ENCODE peak calls at places on chromosomes 2 and 18, in nine cellular contexts. I is occipital lobe; J is body of pancreas; C is CD8-positive, alpha-beta T cell; Q is stimulated activated naive CD4-positive, alpha-beta T cell; H is left ventricle myocardium superior; T is NCI-H146; R is stimulated activated CD4-positive, alpha-beta T cell treated with anti-CD3 and anti-CD28 coated beads, Interleukin-12 subunit alpha, Interleukin-12 subunit beta, amount 100 ng/mL, for 48 hours; W is activated gamma-delta T cell. B is an unnamed sample.

GRCh38 chr18:13216092-13216582 is 2.4 kb upstream of the LDLRAD4 start:
- DNase-seq in C (peak; percentile 30), I (peak; percentile 71), W (no peak), H (peak; percentile 82), Q (peak; percentile 26), R (peak; percentile 40), J (peak; percentile 74), T (peak; percentile 28), B (peak; percentile 61)

GRCh38 chr2:119385465-119385864 is 18.7 kb downstream of the DBI start:
- DNase-seq in H (no peak), J (no peak), C (no peak), R (no peak), W (no peak), T (no peak), Q (no peak), I (no peak), B (no peak)

GRCh38 chr2:34096552-34097171 is 497.6 kb upstream of the FAM98A start:
- DNase-seq in Q (no peak), R (peak; percentile 5), I (peak; percentile 28), J (peak; percentile 71), C (peak; percentile 7), T (peak; percentile 34), W (no peak), H (no peak), B (peak; percentile 23)

GRCh38 chr18:76426738-76427305 is 68.2 kb downstream of the ZNF516 start:
- DNase-seq in R (peak; percentile 20), H (no peak), J (no peak), T (peak; percentile 22), C (no peak), I (no peak), Q (no peak), W (no peak), B (no peak)

GRCh38 chr2:128370468-128371247 is 52.0 kb upstream of the HS6ST1 start:
- DNase-seq in T (no peak), C (no peak), I (no peak), W (no peak), J (no peak), R (no peak), H (no peak), Q (no peak), B (no peak)

GRCh38 chr2:11921030-11921583 is 174.7 kb downstream of the LPIN1 start:
- DNase-seq in T (no peak), W (no peak), R (no peak), H (no peak), I (no peak), Q (no peak), C (no peak), J (no peak), B (no peak)

GRCh38 chr18:75161629-75162028 is 47.3 kb downstream of the PTGR3 start:
- DNase-seq in C (no peak), W (no peak), T (peak; percentile 89), Q (peak; percentile 16), J (peak; percentile 24), I (peak; percentile 12), H (no peak), R (no peak), B (no peak)

GRCh38 chr2:234722176-234722575 is 225.3 kb upstream of the ARL4C start:
- DNase-seq in J (no peak), W (no peak), C (no peak), R (no peak), Q (no peak), I (no peak), H (no peak), T (no peak), B (peak; percentile 5)

GRCh38 chr2:68230246-68231060 is 21.9 kb downstream of the PPP3R1 start:
- DNase-seq in T (no peak), H (no peak), W (no peak), J (no peak), C (no peak), I (no peak), Q (no peak), R (no peak), B (no peak)

GRCh38 chr18:79477711-79478483 is 82.2 kb downstream of the NFATC1 start:
- DNase-seq in J (no peak), C (no peak), H (peak; percentile 13), R (no peak), W (no peak), I (no peak), T (no peak), Q (no peak), B (no peak)

GRCh38 chr18:23716516-23716915 is 27.3 kb downstream of the LAMA3 start:
- DNase-seq in T (no peak), I (peak; percentile 68), W (no peak), C (no peak), H (no peak), R (no peak), Q (no peak), J (no peak), B (no peak)

GRCh38 chr18:75088622-75089211 is 120.2 kb downstream of the PTGR3 start:
- DNase-seq in T (no peak), J (no peak), C (no peak), H (no peak), Q (no peak), I (no peak), R (no peak), W (no peak), B (no peak)

GRCh38 chr18:55473078-55473477 is 114.9 kb downstream of the TCF4 start:
- DNase-seq in T (no peak), Q (no peak), H (no peak), W (no peak), J (no peak), I (no peak), C (no peak), R (no peak), B (no peak)

GRCh38 chr2:4898706-4899105 is 793.5 kb upstream of the SOX11 start:
- DNase-seq in J (no peak), I (no peak), H (no peak), W (no peak), Q (no peak), C (no peak), R (no peak), T (no peak), B (no peak)

GRCh38 chr2:218806346-218806978 is 24.5 kb downstream of the CYP27A1 start:
- DNase-seq in C (no peak), W (no peak), Q (no peak), J (peak; percentile 50), R (no peak), H (peak; percentile 76), I (no peak), T (no peak), B (peak; percentile 11)

GRCh38 chr2:168246483-168247340 is 683 bp downstream of the STK39 start:
- DNase-seq in Q (peak; percentile 73), I (peak; percentile 64), J (peak; percentile 86), T (peak; percentile 56), C (peak; percentile 67), R (peak; percentile 54), H (peak; percentile 87), W (peak; percentile 81), B (peak; percentile 42)

GRCh38 chr2:44668336-44668735 is 273.2 kb upstream of the SIX3 start:
- DNase-seq in Q (no peak), I (no peak), T (peak; percentile 58), C (no peak), W (no peak), J (no peak), H (no peak), R (no peak), B (peak; percentile 12)

GRCh38 chr2:214217599-214217998 is 193.3 kb upstream of the VWC2L start:
- DNase-seq in W (no peak), C (no peak), T (no peak), Q (no peak), I (no peak), H (no peak), J (no peak), R (no peak), B (no peak)

GRCh38 chr2:175373001-175373727 is 191.7 kb upstream of the ATP5MC3 start:
- DNase-seq in T (no peak), I (no peak), Q (no peak), C (no peak), J (no peak), R (no peak), W (no peak), H (no peak), B (peak; percentile 45)

GRCh38 chr2:217166241-217166640 is 306.4 kb upstream of the TNP1 start:
- DNase-seq in W (no peak), H (no peak), Q (no peak), T (peak; percentile 52), I (no peak), C (no peak), J (no peak), R (no peak), B (peak; percentile 69)

GRCh38 chr18:76875390-76876330 is 53.3 kb downstream of the ZNF236 start:
- DNase-seq in R (peak; percentile 20), I (no peak), C (no peak), W (no peak), Q (no peak), T (peak; percentile 90), H (no peak), J (peak; percentile 76), B (peak; percentile 51)

GRCh38 chr2:191927319-191927867 is 80.5 kb upstream of the CAVIN2 start:
- DNase-seq in T (peak; percentile 9), C (no peak), Q (no peak), W (no peak), J (peak; percentile 59), I (no peak), R (no peak), H (no peak), B (peak; percentile 26)

GRCh38 chr2:50687327-50687726 is 344.6 kb downstream of the NRXN1 start:
- DNase-seq in H (no peak), J (no peak), W (no peak), I (no peak), T (no peak), Q (no peak), C (no peak), R (no peak), B (no peak)

B was measured in NCI-H1417.